ENCODE peak calls at places on chromosomes 3 and 15, in five cellular contexts. Q is AG20443; L is AG08396; O is stimulated activated CD4-positive, alpha-beta T cell treated with anti-CD3 and anti-CD28 coated beads, Interleukin-12 subunit alpha, Interleukin-12 subunit beta, amount 100 ng/mL, for 48 hours; W is stimulated activated CD8-positive, alpha-beta memory T cell treated with anti-CD3 and anti-CD28 coated beads, Interleukin-12 subunit alpha, Interleukin-12 subunit beta, amount 100 ng/mL, for 1 hour. Z is an unnamed sample.
A peak's percentile ranks its signal among the peaks of the same experiment; 100 is the strongest.

GRCh38 chr3:63689285-63689684 is 36.8 kb downstream of the SNTN start:
- DNase-seq in O (no peak), W (no peak), Q (peak; percentile 36), L (no peak), Z (peak; percentile 41)

GRCh38 chr15:100767002-100767825 is 112.4 kb upstream of the ALDH1A3 start:
- DNase-seq in Q (peak; percentile 10), W (no peak), O (no peak), L (peak; percentile 5), Z (no peak)

GRCh38 chr3:56764904-56765445 is 36.8 kb downstream of the ARHGEF3 start:
- DNase-seq in O (no peak), W (no peak), L (no peak), Q (no peak), Z (no peak)

GRCh38 chr3:106213954-106214353 is 345.1 kb upstream of the CBLB start:
- DNase-seq in Q (no peak), W (no peak), L (no peak), O (no peak), Z (no peak)

GRCh38 chr3:159941043-159941994 is 47.3 kb upstream of the IL12A start:
- DNase-seq in Q (no peak), L (no peak), W (no peak), O (no peak), Z (no peak)

GRCh38 chr3:116153174-116153573 is 292.1 kb downstream of the LSAMP start:
- DNase-seq in L (no peak), W (no peak), O (no peak), Q (no peak), Z (peak; percentile 8)

GRCh38 chr3:111721702-111722205 is 126.6 kb upstream of the ZBED2 start:
- DNase-seq in Q (no peak), W (no peak), O (no peak), L (no peak), Z (no peak)

GRCh38 chr3:57026918-57027317 is 33.5 kb upstream of the SPATA12 start:
- DNase-seq in O (no peak), L (no peak), Q (no peak), W (no peak), Z (no peak)

GRCh38 chr3:149553781-149554451 is 79.4 kb downstream of the TM4SF4 start:
- DNase-seq in O (no peak), Q (peak; percentile 68), L (no peak), W (no peak), Z (peak; percentile 56)

GRCh38 chr3:136444581-136444980 is 194.4 kb downstream of the PCCB start:
- DNase-seq in L (no peak), O (no peak), Q (no peak), W (no peak), Z (no peak)